ENCODE peak calls at places on chromosomes 6 and 20, in six cellular contexts. B is DMS79 treated with DMSO at 0.1 percent for 48 hours; A is RWPE2; E is psoas muscle; P is left cardiac atrium; G is activated naive CD4-positive, alpha-beta T cell. J is an unnamed sample.

GRCh38 chr20:31322504-31322903 is 14.1 kb upstream of the DEFB116 start:
- DNase-seq in B (no peak), E (no peak), G (no peak), A (no peak), P (no peak), J (no peak)

GRCh38 chr20:5316188-5317158 is at the start of gene PROKR2:
- DNase-seq in E (no peak), P (no peak), B (no peak), G (no peak), A (peak; percentile 67), J (no peak)

GRCh38 chr6:16181429-16182359 is 52.8 kb downstream of the MYLIP start:
- DNase-seq in P (no peak), E (no peak), A (no peak), G (no peak), B (no peak), J (no peak)

GRCh38 chr6:45892696-45893095 is 123.0 kb downstream of the CLIC5 start:
- DNase-seq in P (no peak), G (no peak), A (no peak), E (no peak), B (peak; percentile 97), J (peak; percentile 44)

GRCh38 chr20:49515588-49515987 is 33.1 kb upstream of the KCNB1 start:
- DNase-seq in A (no peak), B (no peak), E (no peak), G (no peak), P (no peak), J (peak; percentile 48)

GRCh38 chr6:21494505-21494904 is 99.0 kb upstream of the SOX4 start:
- DNase-seq in B (no peak), A (no peak), E (no peak), P (no peak), G (no peak), J (no peak)

GRCh38 chr6:133610271-133610840 is 278.6 kb upstream of the TCF21 start:
- DNase-seq in B (no peak), A (no peak), E (no peak), G (no peak), P (no peak), J (no peak)

GRCh38 chr20:23167436-23167835 is 81.3 kb upstream of the CD93 start:
- DNase-seq in A (no peak), B (no peak), P (no peak), E (no peak), G (no peak), J (no peak)

GRCh38 chr20:64116541-64117423 is 9.4 kb upstream of the NPBWR2 start:
- DNase-seq in P (peak; percentile 15), A (peak; percentile 84), E (no peak), G (no peak), B (no peak), J (no peak)

GRCh38 chr20:32539817-32540675 is 45.1 kb downstream of the NOL4L start:
- DNase-seq in P (no peak), A (peak; percentile 76), B (no peak), E (no peak), G (peak; percentile 52), J (no peak)

J was measured in NCI-H1105 treated with DMSO at 0.1 percent for 48 hours.